ENCODE peak calls at places on chromosome 17, in five cellular contexts. One of them, this sample, is unnamed.
A peak's percentile ranks its signal among the peaks of the same experiment; 100 is the strongest.

GRCh38 chr17:77490361-77491183 is 349.8 kb downstream of the SEC14L1 start:
- DNase-seq in bronchial epithelial cell: no peak
- DNase-seq in left ventricle myocardium inferior: peak; percentile 16
- DNase-seq in BJ: no peak
- DNase-seq in keratinocyte: no peak
- DNase-seq in this sample: peak; percentile 42

GRCh38 chr17:19317359-19318095 is 45.0 kb downstream of the B9D1 start:
- DNase-seq in bronchial epithelial cell: no peak
- DNase-seq in left ventricle myocardium inferior: peak; percentile 85
- DNase-seq in BJ: no peak
- DNase-seq in keratinocyte: no peak
- DNase-seq in this sample: peak; percentile 60

GRCh38 chr17:41013181-41013580 is 4.3 kb upstream of the KRTAP3-1 start:
- DNase-seq in bronchial epithelial cell: peak; percentile 33
- DNase-seq in left ventricle myocardium inferior: no peak
- DNase-seq in BJ: peak; percentile 91
- DNase-seq in keratinocyte: no peak
- DNase-seq in this sample: no peak

GRCh38 chr17:2863204-2863603 is 67.0 kb downstream of the RAP1GAP2 start:
- DNase-seq in bronchial epithelial cell: no peak
- DNase-seq in left ventricle myocardium inferior: peak; percentile 37
- DNase-seq in BJ: no peak
- DNase-seq in keratinocyte: no peak
- DNase-seq in this sample: no peak

GRCh38 chr17:39730095-39730921 is at the start of gene MIEN1:
- DNase-seq in bronchial epithelial cell: peak; percentile 48
- DNase-seq in left ventricle myocardium inferior: peak; percentile 92
- DNase-seq in BJ: no peak
- DNase-seq in keratinocyte: no peak
- DNase-seq in this sample: peak; percentile 94

GRCh38 chr17:77654296-77654695 is 304.2 kb upstream of the TNRC6C start:
- DNase-seq in bronchial epithelial cell: no peak
- DNase-seq in left ventricle myocardium inferior: no peak
- DNase-seq in BJ: no peak
- DNase-seq in keratinocyte: no peak
- DNase-seq in this sample: no peak

GRCh38 chr17:63701477-63702222 is 1.7 kb upstream of the LIMD2 start:
- DNase-seq in bronchial epithelial cell: no peak
- DNase-seq in left ventricle myocardium inferior: peak; percentile 35
- DNase-seq in BJ: no peak
- DNase-seq in keratinocyte: no peak
- DNase-seq in this sample: peak; percentile 81

GRCh38 chr17:12485361-12485911 is 180.3 kb upstream of the MYOCD start:
- DNase-seq in bronchial epithelial cell: peak; percentile 27
- DNase-seq in left ventricle myocardium inferior: no peak
- DNase-seq in BJ: no peak
- DNase-seq in keratinocyte: no peak
- DNase-seq in this sample: no peak

GRCh38 chr17:39867084-39867890 is 715 bp upstream of the ZPBP2 start:
- DNase-seq in bronchial epithelial cell: no peak
- DNase-seq in left ventricle myocardium inferior: no peak
- DNase-seq in BJ: no peak
- DNase-seq in keratinocyte: no peak
- DNase-seq in this sample: no peak

This sample was measured in lower lobe of right lung.